ENCODE peak calls at places on chromosomes 11 and 22, in four cellular contexts. S is neuronal stem cell, F is lower lobe of right lung, U is frontal cortex. Z is an unnamed sample.

GRCh38 chr11:11510939-11511338 is 110.9 kb downstream of the GALNT18 start:
- DNase-seq in S (peak; percentile 47), F (peak; percentile 57), U (no peak), Z (no peak)

GRCh38 chr11:10328314-10329090 is 23.6 kb downstream of the ADM start:
- DNase-seq in S (no peak), U (no peak), F (no peak), Z (no peak)

GRCh38 chr11:2277933-2278523 is 7.6 kb upstream of the ASCL2 start:
- DNase-seq in U (no peak), F (no peak), S (no peak), Z (no peak)

GRCh38 chr11:119723243-119723951 is 5.6 kb downstream of the NECTIN1 start:
- DNase-seq in F (no peak), S (no peak), U (no peak), Z (no peak)

GRCh38 chr11:12631651-12632050 is 42.6 kb upstream of the TEAD1 start:
- DNase-seq in F (no peak), U (no peak), S (no peak), Z (no peak)

GRCh38 chr22:48313156-48313555 is 1514.5 kb downstream of the BRD1 start:
- DNase-seq in U (no peak), S (no peak), F (no peak), Z (no peak)

GRCh38 chr11:44763111-44763820 is 36.5 kb downstream of the TSPAN18 start:
- DNase-seq in U (no peak), S (no peak), F (no peak), Z (no peak)

GRCh38 chr11:2804701-2805387 is 80.7 kb downstream of the CDKN1C start:
- DNase-seq in U (no peak), F (peak; percentile 44), S (no peak), Z (peak; percentile 58)

GRCh38 chr11:12077535-12078280 is 32.7 kb upstream of the MICAL2 start:
- DNase-seq in F (no peak), U (no peak), S (no peak), Z (no peak)

GRCh38 chr11:40290031-40290650 is 1169.3 kb downstream of the LRRC4C start:
- DNase-seq in S (no peak), U (no peak), F (no peak), Z (no peak)

GRCh38 chr11:94025695-94026394 is 4.7 kb downstream of the HEPHL1 start:
- DNase-seq in S (no peak), U (no peak), F (no peak), Z (no peak)

Z was measured in RWPE2.